ENCODE peak calls at places on chromosomes 4 and X, in nine cellular contexts. X is CD8-positive, alpha-beta memory T cell; L is cardiac muscle cell; N is SJSA1; W is transverse colon; B is pancreas; P is suprapubic skin; D is CD8-positive, alpha-beta T cell; T is NB4. V is an unnamed sample.

GRCh38 chr4:115323106-115323684 is 209.8 kb upstream of the NDST4 start:
- DNase-seq in T (no peak), D (no peak), P (no peak), W (no peak), L (no peak), X (no peak), B (no peak), N (no peak), V (no peak)

GRCh38 chr4:139815646-139816601 is 150.3 kb downstream of the MGST2 start:
- DNase-seq in X (no peak), T (peak; percentile 87), N (peak; percentile 91), P (no peak), W (peak; percentile 13), D (no peak), L (peak; percentile 82), B (no peak), V (no peak)

GRCh38 chr4:152273343-152273742 is 262.5 kb downstream of the FBXW7 start:
- DNase-seq in T (no peak), L (no peak), N (no peak), D (no peak), X (no peak), W (no peak), P (no peak), B (no peak), V (no peak)

GRCh38 chr4:139200506-139200905 is 23.5 kb upstream of the ELF2 start:
- DNase-seq in T (no peak), N (no peak), L (no peak), W (no peak), X (no peak), B (no peak), D (no peak), P (no peak), V (no peak)

GRCh38 chr4:169385356-169385755 is 114.6 kb upstream of the SH3RF1 start:
- DNase-seq in D (no peak), W (no peak), N (peak; percentile 22), B (no peak), P (no peak), X (no peak), L (no peak), T (no peak), V (no peak)

GRCh38 chrX:103734125-103734760 is 23.5 kb downstream of the TMEM31 start:
- DNase-seq in P (no peak), N (no peak), X (no peak), T (no peak), D (no peak), W (no peak), B (no peak), L (peak; percentile 62), V (no peak)

GRCh38 chrX:49934148-49934547 is 11.8 kb downstream of the CLCN5 start:
- DNase-seq in T (peak; percentile 24), P (no peak), W (no peak), L (peak; percentile 24), X (no peak), B (no peak), N (no peak), D (no peak), V (no peak)

GRCh38 chrX:31318866-31319265 is 247.0 kb upstream of the FTHL17 start:
- DNase-seq in P (no peak), D (no peak), B (no peak), N (no peak), W (no peak), T (no peak), X (no peak), L (no peak), V (no peak)

GRCh38 chr4:37936889-37937498 is 23.2 kb upstream of the PTTG2 start:
- DNase-seq in L (peak; percentile 6), X (no peak), D (no peak), T (peak; percentile 33), P (no peak), N (no peak), B (no peak), W (no peak), V (no peak)
- H3K4me3 ChIP-seq in L (no peak overlapping the region), X (no peak overlapping the region), D (no peak overlapping the region), T (no peak overlapping the region), P (no peak overlapping the region), N (no peak overlapping the region), B (no peak overlapping the region), W (no peak overlapping the region), V (no peak overlapping the region)

GRCh38 chr4:153466637-153467153 is 535 bp downstream of the TMEM131L start:
- DNase-seq in W (no peak), L (no peak), P (no peak), B (peak; percentile 42), X (no peak), D (no peak), T (no peak), N (no peak), V (no peak)

GRCh38 chr4:153467897-153468262 is 1.7 kb downstream of the TMEM131L start:
- DNase-seq in P (no peak), D (no peak), T (peak; percentile 46), X (no peak), B (no peak), L (peak; percentile 39), N (no peak), W (no peak), V (peak; percentile 81)

GRCh38 chr4:153467154-153467896 is 1.2 kb downstream of the TMEM131L start:
- DNase-seq in B (peak; percentile 94), X (peak; percentile 32), P (no peak), L (no peak), N (no peak), D (no peak), T (peak; percentile 55), W (peak; percentile 86), V (peak; percentile 96)

GRCh38 chr4:153465922-153466636 is at the start of gene TMEM131L:
- DNase-seq in W (peak; percentile 72), X (peak; percentile 61), N (peak; percentile 85), T (peak; percentile 85), L (peak; percentile 76), P (no peak), D (peak; percentile 59), B (peak; percentile 84), V (peak; percentile 86)

GRCh38 chr4:153468587-153468986 is 2.4 kb downstream of the TMEM131L start:
- DNase-seq in D (no peak), X (no peak), W (no peak), T (peak; percentile 64), N (no peak), L (no peak), B (no peak), P (no peak), V (peak; percentile 93)
- H3K4me3 ChIP-seq in D (peak overlapping the region; percentile 94), X (peak overlapping the region; percentile 84), W (no peak overlapping the region), T (peak overlapping the region; percentile 82), N (no peak overlapping the region), L (no peak overlapping the region), B (peak overlapping the region; percentile 84), P (peak overlapping the region; percentile 95), V (peak overlapping the region; percentile 86)

GRCh38 chr4:40196724-40197281 is at the start of gene RHOH:
- DNase-seq in N (no peak), X (peak; percentile 66), T (peak; percentile 75), D (peak; percentile 62), B (no peak), L (no peak), P (no peak), W (peak; percentile 76), V (peak; percentile 95)
- H3K4me3 ChIP-seq in N (no peak within 1 kb of the TSS), X (peak within 1 kb of the TSS; percentile 93), T (peak within 1 kb of the TSS; percentile 61), D (peak within 1 kb of the TSS; percentile 87), B (no peak within 1 kb of the TSS), L (no peak within 1 kb of the TSS), P (peak within 1 kb of the TSS; percentile 20), W (no peak within 1 kb of the TSS), V (peak within 1 kb of the TSS; percentile 87)

GRCh38 chrX:132218100-132218807 is 993 bp downstream of the RAP2C start:
- DNase-seq in N (peak; percentile 66), D (peak; percentile 60), T (peak; percentile 87), X (peak; percentile 76), P (peak; percentile 84), L (peak; percentile 86), W (peak; percentile 87), B (peak; percentile 86), V (peak; percentile 90)

GRCh38 chrX:132214518-132214917 is 4.7 kb downstream of the RAP2C start:
- DNase-seq in T (no peak), P (no peak), L (peak; percentile 2), W (no peak), N (no peak), X (no peak), D (no peak), B (no peak), V (no peak)

GRCh38 chrX:132217203-132218073 is 1.8 kb downstream of the RAP2C start:
- DNase-seq in N (peak; percentile 59), X (peak; percentile 73), W (peak; percentile 77), L (peak; percentile 87), B (peak; percentile 67), D (peak; percentile 58), P (peak; percentile 78), T (peak; percentile 94), V (peak; percentile 87)

GRCh38 chrX:132216806-132217202 is 2.4 kb downstream of the RAP2C start:
- DNase-seq in X (no peak), B (no peak), D (no peak), P (no peak), T (peak; percentile 53), W (no peak), N (no peak), L (peak; percentile 38), V (peak; percentile 45)

DNA sequence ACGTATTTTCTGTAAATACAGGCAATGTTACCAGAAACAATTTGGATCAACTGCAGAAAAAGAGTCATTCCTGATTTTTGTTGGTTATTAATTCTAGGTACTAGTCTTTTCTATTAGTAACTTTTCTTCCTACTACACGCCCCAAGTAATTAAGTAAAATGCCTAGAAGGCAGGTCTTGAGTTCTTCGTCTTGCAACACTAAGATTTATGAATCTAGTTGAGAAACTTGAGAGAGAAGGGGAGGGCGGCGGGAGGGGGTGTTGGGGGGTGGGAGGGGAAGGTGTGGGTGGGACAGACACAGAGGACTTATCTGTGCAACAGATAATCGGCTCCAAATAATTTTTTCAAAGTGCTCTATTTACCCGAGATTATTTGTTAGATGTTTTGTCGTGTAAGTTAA is 3.0 kb downstream of the RAP2C start:
- DNase-seq in D (no peak), P (no peak), X (no peak), T (peak; percentile 45), N (no peak), L (peak; percentile 3), B (no peak), W (no peak), V (no peak)
- H3K4me3 ChIP-seq in D (peak overlapping the region; percentile 94), P (peak overlapping the region; percentile 86), X (peak overlapping the region; percentile 99), T (peak overlapping the region; percentile 84), N (peak overlapping the region; percentile 81), L (peak overlapping the region; percentile 92), B (peak overlapping the region; percentile 42), W (peak overlapping the region; percentile 80), V (peak overlapping the region; percentile 89)

DNA sequence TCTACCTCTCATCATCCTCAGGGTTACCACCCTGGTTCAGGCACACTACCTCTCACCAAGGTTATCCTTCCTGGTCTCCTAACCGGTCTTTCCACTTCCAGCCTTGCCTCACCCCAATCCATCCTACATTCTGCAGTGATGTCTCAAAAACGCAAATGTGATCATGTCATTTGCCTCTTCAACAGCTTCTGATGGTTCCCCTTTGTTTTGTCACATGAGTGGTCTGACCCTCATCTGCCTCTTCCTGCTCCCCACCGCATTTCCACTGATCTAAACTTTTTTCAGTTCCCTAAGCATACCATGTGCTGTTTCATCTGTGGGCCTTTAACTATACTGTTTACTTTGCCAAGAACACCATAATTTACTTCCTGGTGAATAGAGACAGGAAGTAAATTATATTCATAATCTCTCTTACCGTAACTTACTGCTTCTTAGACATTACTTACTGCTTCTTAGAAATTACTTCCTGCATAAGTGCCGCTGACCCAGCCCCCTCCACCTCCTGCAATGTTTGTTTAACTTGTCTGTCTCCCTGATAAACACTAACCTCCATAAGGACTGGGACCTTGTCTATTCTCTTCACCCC is 27.1 kb upstream of the NSUN7 start:
- DNase-seq in D (no peak), N (no peak), W (peak; percentile 36), X (no peak), L (peak; percentile 14), B (peak; percentile 45), T (no peak), P (no peak), V (peak; percentile 77)
- H3K4me3 ChIP-seq in D (no peak overlapping the region), N (no peak overlapping the region), W (no peak overlapping the region), X (peak overlapping the region; percentile 10), L (no peak overlapping the region), B (no peak overlapping the region), T (no peak overlapping the region), P (no peak overlapping the region), V (no peak overlapping the region)

V was measured in GM12865.